ENCODE peak calls at places on chromosomes 7 and 10, in nine cellular contexts. O is NCI-H524 treated with DMSO at 0.1 percent for 48 hours; W is AG08395; F is stimulated activated CD4-positive, alpha-beta T cell treated with anti-CD3 and anti-CD28 coated beads, TNF-alpha, amount 100 ng/mL, for 4 hours; R is activated CD4-positive, alpha-beta T cell treated with anti-CD3 and anti-CD28 coated beads for 24 hours; K is psoas muscle; B is activated T-cell treated with anti-CD3 and anti-CD28 coated beads, Interleukin-2, amount 50 U/mL, for 72 hours; P is posterior cingulate gyrus; Z is NT2/D1. D is an unnamed sample.

GRCh38 chr7:84237533-84238173 is 43.1 kb upstream of the SEMA3A start:
- DNase-seq in Z (no peak), F (no peak), O (no peak), P (no peak), W (peak; percentile 61), K (no peak), R (no peak), B (no peak), D (no peak)

GRCh38 chr7:44971991-44972441 is 6.8 kb downstream of the MYO1G start:
- DNase-seq in K (no peak), W (no peak), F (no peak), P (no peak), O (no peak), R (no peak), B (no peak), Z (no peak), D (no peak)

GRCh38 chr10:17643339-17643754 is 604 bp upstream of the STAM start:
- DNase-seq in Z (no peak), B (no peak), K (peak; percentile 85), F (no peak), R (no peak), P (no peak), W (peak; percentile 84), O (no peak), D (peak; percentile 66)

GRCh38 chr7:2399848-2400587 is 3.4 kb upstream of the CHST12 start:
- DNase-seq in Z (no peak), B (peak; percentile 40), R (no peak), P (peak; percentile 62), O (no peak), K (peak; percentile 74), F (no peak), W (peak; percentile 94), D (peak; percentile 46)

GRCh38 chr7:42611961-42612360 is 299.9 kb downstream of the C7orf25 start:
- DNase-seq in O (no peak), K (no peak), F (no peak), P (no peak), B (no peak), W (no peak), Z (no peak), R (no peak), D (no peak)

GRCh38 chr7:151485006-151485732 is 34.5 kb downstream of the RHEB start:
- DNase-seq in R (no peak), P (no peak), F (no peak), B (peak; percentile 11), K (no peak), Z (no peak), W (peak; percentile 84), O (no peak), D (no peak)

GRCh38 chr7:4531236-4531635 is 150.9 kb upstream of the FOXK1 start:
- DNase-seq in W (no peak), R (no peak), F (no peak), B (no peak), K (no peak), O (no peak), Z (peak; percentile 22), P (no peak), D (no peak)

GRCh38 chr7:101941481-101942383 is 124.3 kb downstream of the CUX1 start:
- DNase-seq in B (no peak), Z (no peak), F (no peak), R (no peak), O (no peak), W (peak; percentile 70), P (no peak), K (no peak), D (no peak)

GRCh38 chr7:49927581-49927980 is 154.1 kb downstream of the VWC2 start:
- DNase-seq in O (no peak), K (no peak), B (no peak), P (no peak), R (no peak), Z (no peak), F (no peak), W (no peak), D (no peak)

GRCh38 chr10:16436367-16436757 is 448 bp upstream of the PTER start:
- DNase-seq in F (no peak), K (no peak), B (peak; percentile 5), Z (no peak), R (peak; percentile 4), O (no peak), P (no peak), W (no peak), D (no peak)

GRCh38 chr7:112411186-112411795 is 39.0 kb upstream of the IFRD1 start:
- DNase-seq in B (no peak), R (no peak), Z (no peak), K (no peak), F (no peak), P (peak; percentile 26), O (no peak), W (peak; percentile 58), D (no peak)

GRCh38 chr10:91525939-91526712 is 106.7 kb downstream of the PPP1R3C start:
- DNase-seq in P (peak; percentile 15), Z (no peak), K (no peak), O (no peak), F (no peak), B (no peak), W (no peak), R (no peak), D (no peak)

GRCh38 chr10:70858759-70859158 is 29.6 kb downstream of the PCBD1 start:
- DNase-seq in W (no peak), O (no peak), K (no peak), Z (no peak), P (no peak), F (no peak), B (no peak), R (no peak), D (no peak)